ENCODE peak calls at places on chromosome 18, in five cellular contexts. J is H9, B is trophoblast cell, K is mesenchymal stem cell, W is H1. T is an unnamed sample.

GRCh38 chr18:12308386-12309100 is 502 bp downstream of the TUBB6 start:
- DNase-seq in J (peak; percentile 66), B (peak; percentile 91), K (peak; percentile 92), W (peak; percentile 77), T (peak; percentile 63)

GRCh38 chr18:79916546-79917350 is 34.7 kb downstream of the SLC66A2 start:
- DNase-seq in J (peak; percentile 23), B (no peak), K (no peak), W (peak; percentile 40), T (no peak)

GRCh38 chr18:57210101-57210661 is 63.3 kb downstream of the BOD1L2 start:
- DNase-seq in J (peak; percentile 83), B (peak; percentile 78), K (peak; percentile 38), W (peak; percentile 63), T (peak; percentile 37)

GRCh38 chr18:73419531-73419930 is 551.7 kb upstream of the NETO1 start:
- DNase-seq in J (no peak), B (no peak), K (no peak), W (no peak), T (no peak)

GRCh38 chr18:76686737-76687231 is 135.6 kb upstream of the ZNF236 start:
- DNase-seq in J (peak; percentile 59), B (peak; percentile 8), K (peak; percentile 67), W (peak; percentile 67), T (peak; percentile 42)

GRCh38 chr18:11283531-11284071 is 134.2 kb upstream of the PIEZO2 start:
- DNase-seq in J (no peak), B (no peak), K (no peak), W (no peak), T (no peak)

GRCh38 chr18:67677489-67677888 is 161.0 kb upstream of the DSEL start:
- DNase-seq in J (no peak), B (no peak), K (no peak), W (no peak), T (no peak)

GRCh38 chr18:47881752-47882455 is 48.6 kb downstream of the SMAD2 start:
- DNase-seq in J (no peak), B (peak; percentile 17), K (peak; percentile 30), W (no peak), T (no peak)

GRCh38 chr18:24228661-24229053 is 89.8 kb downstream of the CABYR start:
- DNase-seq in J (no peak), B (no peak), K (no peak), W (no peak), T (no peak)

GRCh38 chr18:21834301-21834660 is 93.7 kb downstream of the MIB1 start:
- DNase-seq in J (no peak), B (no peak), K (peak; percentile 27), W (no peak), T (no peak)

GRCh38 chr18:78739115-78739514 is 240.5 kb upstream of the SALL3 start:
- DNase-seq in J (no peak), B (no peak), K (no peak), W (no peak), T (no peak)

GRCh38 chr18:71942433-71942832 is 601.7 kb downstream of the CBLN2 start:
- DNase-seq in J (peak; percentile 33), B (no peak), K (no peak), W (no peak), T (no peak)

GRCh38 chr18:11500153-11501122 is 109.0 kb upstream of the SLC35G4 start:
- DNase-seq in J (no peak), B (peak; percentile 95), K (peak; percentile 96), W (no peak), T (no peak)

GRCh38 chr18:79754831-79755351 is 42.8 kb upstream of the KCNG2 start:
- DNase-seq in J (no peak), B (no peak), K (no peak), W (no peak), T (no peak)

GRCh38 chr18:31206787-31207381 is 44.2 kb upstream of the DSC1 start:
- DNase-seq in J (peak; percentile 80), B (peak; percentile 83), K (peak; percentile 75), W (peak; percentile 52), T (no peak)

GRCh38 chr18:9216459-9216858 is 79.9 kb downstream of the ANKRD12 start:
- DNase-seq in J (no peak), B (no peak), K (no peak), W (no peak), T (no peak)

GRCh38 chr18:70425236-70425635 is 136.4 kb downstream of the SOCS6 start:
- DNase-seq in J (no peak), B (no peak), K (no peak), W (no peak), T (no peak)

GRCh38 chr18:48854780-48855179 is 96.0 kb downstream of the SMAD7 start:
- DNase-seq in J (no peak), B (no peak), K (peak; percentile 74), W (no peak), T (no peak)

GRCh38 chr18:26909599-26910290 is 44.2 kb upstream of the AQP4 start:
- DNase-seq in J (peak; percentile 41), B (no peak), K (no peak), W (no peak), T (no peak)

GRCh38 chr18:51614967-51615571 is 417.6 kb upstream of the MEX3C start:
- DNase-seq in J (no peak), B (peak; percentile 25), K (no peak), W (no peak), T (no peak)

GRCh38 chr18:11726556-11726955 is 37.5 kb downstream of the GNAL start:
- DNase-seq in J (no peak), B (no peak), K (no peak), W (no peak), T (no peak)

GRCh38 chr18:71239111-71239624 is 950.3 kb downstream of the SOCS6 start:
- DNase-seq in J (no peak), B (no peak), K (no peak), W (no peak), T (no peak)

GRCh38 chr18:23406271-23406787 is 46.8 kb upstream of the RIOK3 start:
- DNase-seq in J (no peak), B (peak; percentile 29), K (peak; percentile 53), W (no peak), T (no peak)

GRCh38 chr18:56175309-56175708 is 463.1 kb downstream of the TXNL1 start:
- DNase-seq in J (no peak), B (no peak), K (no peak), W (no peak), T (no peak)

GRCh38 chr18:31101148-31102019 is 837 bp downstream of the DSC2 start:
- DNase-seq in J (peak; percentile 80), B (peak; percentile 48), K (peak; percentile 44), W (peak; percentile 87), T (peak; percentile 48)

GRCh38 chr18:79945118-79946042 is 6.1 kb downstream of the SLC66A2 start:
- DNase-seq in J (peak; percentile 24), B (no peak), K (no peak), W (no peak), T (no peak)

GRCh38 chr18:55546873-55547704 is 40.9 kb downstream of the TCF4 start:
- DNase-seq in J (no peak), B (no peak), K (peak; percentile 72), W (no peak), T (no peak)

GRCh38 chr18:1680108-1680507 is 775.4 kb downstream of the ADCYAP1 start:
- DNase-seq in J (no peak), B (no peak), K (no peak), W (no peak), T (no peak)

GRCh38 chr18:67845035-67845434 is 328.5 kb upstream of the DSEL start:
- DNase-seq in J (no peak), B (no peak), K (no peak), W (no peak), T (no peak)

GRCh38 chr18:80171190-80171872 is 62.3 kb downstream of the ADNP2 start:
- DNase-seq in J (peak; percentile 69), B (peak; percentile 24), K (peak; percentile 83), W (peak; percentile 96), T (no peak)

GRCh38 chr18:60053747-60054304 is 154.0 kb downstream of the PMAIP1 start:
- DNase-seq in J (peak; percentile 35), B (peak; percentile 91), K (peak; percentile 94), W (no peak), T (no peak)

GRCh38 chr18:35495821-35496368 is 1.9 kb downstream of the INO80C start:
- DNase-seq in J (no peak), B (no peak), K (peak; percentile 62), W (no peak), T (no peak)

GRCh38 chr18:35489913-35490490 is 7.8 kb downstream of the INO80C start:
- DNase-seq in J (no peak), B (no peak), K (no peak), W (no peak), T (no peak)

GRCh38 chr18:35491689-35492077 is 6.1 kb downstream of the INO80C start:
- DNase-seq in J (peak; percentile 62), B (no peak), K (no peak), W (no peak), T (no peak)

GRCh38 chr18:35494281-35494825 is 3.4 kb downstream of the INO80C start:
- DNase-seq in J (no peak), B (no peak), K (no peak), W (no peak), T (no peak)

GRCh38 chr18:35490894-35491688 is 6.7 kb downstream of the INO80C start:
- DNase-seq in J (peak; percentile 60), B (no peak), K (no peak), W (peak; percentile 58), T (no peak)
- H3K4ac ChIP-seq in J (no peak overlapping the region), B (peak overlapping the region; percentile 73), K (no peak overlapping the region), W (no peak overlapping the region), T (no peak overlapping the region)

GRCh38 chr18:3689986-3690681 is 240.2 kb downstream of the TGIF1 start:
- DNase-seq in J (peak; percentile 38), B (peak; percentile 9), K (no peak), W (no peak), T (no peak)
- H2BK12ac ChIP-seq in J (no peak overlapping the region), B (peak overlapping the region; percentile 66), K (no peak overlapping the region), W (no peak overlapping the region), T (no peak overlapping the region)

GRCh38 chr18:63407734-63408133 is 14.5 kb downstream of the VPS4B start:
- DNase-seq in J (no peak), B (no peak), K (no peak), W (no peak), T (no peak)

GRCh38 chr18:63405986-63406385 is 16.3 kb downstream of the VPS4B start:
- DNase-seq in J (no peak), B (no peak), K (no peak), W (no peak), T (no peak)

GRCh38 chr18:63410792-63411191 is 11.5 kb downstream of the VPS4B start:
- DNase-seq in J (no peak), B (no peak), K (peak; percentile 61), W (no peak), T (no peak)

GRCh38 chr18:63412949-63413348 is 9.3 kb downstream of the VPS4B start:
- DNase-seq in J (no peak), B (no peak), K (no peak), W (no peak), T (no peak)

GRCh38 chr18:63409301-63409700 is 13.0 kb downstream of the VPS4B start:
- DNase-seq in J (no peak), B (no peak), K (peak; percentile 15), W (no peak), T (no peak)
- H3K4ac ChIP-seq in J (no peak overlapping the region), B (no peak overlapping the region), K (no peak overlapping the region), W (no peak overlapping the region), T (no peak overlapping the region)

DNA sequence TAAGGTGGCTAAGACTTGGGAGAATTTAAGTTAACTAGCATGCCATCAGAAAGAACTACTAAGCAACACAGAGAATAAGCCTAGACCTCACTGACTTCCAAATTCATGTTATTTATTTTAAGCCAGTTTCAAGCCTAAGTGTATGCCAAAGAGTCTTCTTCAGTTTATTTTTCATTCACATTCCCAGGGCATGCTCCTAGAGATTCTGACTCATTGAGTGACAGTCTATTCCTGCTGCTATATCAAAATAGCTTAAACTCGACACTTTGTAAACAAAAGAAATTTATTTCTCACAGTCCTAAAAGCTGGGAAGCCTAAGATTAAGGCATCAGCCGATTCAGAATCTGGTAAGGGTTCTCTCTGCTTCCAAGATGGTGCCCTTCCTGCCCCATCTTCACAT is 467.1 kb downstream of the MBD2 start:
- DNase-seq in J (no peak), B (no peak), K (no peak), W (no peak), T (no peak)
- H2BK12ac ChIP-seq in J (no peak overlapping the region), B (no peak overlapping the region), K (no peak overlapping the region), W (no peak overlapping the region), T (no peak overlapping the region)

T was measured in neuronal stem cell.